ENCODE peak calls at places on chromosome 7, in six cellular contexts. R is activated T-helper 1 cell treated with anti-CD3 and anti-CD28 coated beads, Interleukin-2, amount 50 U/mL, for 16 hours; I is cardiac muscle cell; A is NCI-H446; P is endothelial cell; M is T1000. U is an unnamed sample.

GRCh38 chr7:107441576-107442422 is 28.1 kb upstream of the GPR22 start:
- DNase-seq in R (no peak), I (no peak), A (no peak), P (no peak), M (no peak), U (no peak)

GRCh38 chr7:140643416-140643815 is 2.8 kb upstream of the DENND2A start:
- DNase-seq in R (no peak), I (no peak), A (no peak), P (no peak), M (no peak), U (no peak)

GRCh38 chr7:46871516-46871915 is 710.4 kb downstream of the TNS3 start:
- DNase-seq in R (no peak), I (no peak), A (no peak), P (no peak), M (no peak), U (no peak)

GRCh38 chr7:28419717-28420116 is 7.4 kb downstream of the CREB5 start:
- DNase-seq in R (no peak), I (no peak), A (no peak), P (no peak), M (no peak), U (no peak)

GRCh38 chr7:143889068-143889467 is 12.9 kb downstream of the TCAF1 start:
- DNase-seq in R (no peak), I (no peak), A (no peak), P (no peak), M (no peak), U (no peak)

GRCh38 chr7:155800301-155800700 is 12.0 kb downstream of the SHH start:
- DNase-seq in R (no peak), I (no peak), A (no peak), P (no peak), M (no peak), U (no peak)

GRCh38 chr7:13800694-13801448 is 188.6 kb downstream of the ETV1 start:
- DNase-seq in R (no peak), I (no peak), A (peak; percentile 25), P (no peak), M (peak; percentile 9), U (no peak)

GRCh38 chr7:144529269-144529926 is 125.9 kb upstream of the NOBOX start:
- DNase-seq in R (no peak), I (no peak), A (no peak), P (no peak), M (no peak), U (no peak)

GRCh38 chr7:409344-410281 is 110.0 kb downstream of the PDGFA start:
- DNase-seq in R (no peak), I (no peak), A (no peak), P (no peak), M (no peak), U (no peak)

GRCh38 chr7:102991540-102992214 is 78.9 kb downstream of the LRRC17 start:
- DNase-seq in R (no peak), I (no peak), A (peak; percentile 45), P (no peak), M (peak; percentile 45), U (no peak)

GRCh38 chr7:83614112-83614511 is 34.8 kb downstream of the SEMA3E start:
- DNase-seq in R (no peak), I (peak; percentile 21), A (no peak), P (no peak), M (no peak), U (no peak)

GRCh38 chr7:39172137-39172536 is 194.4 kb downstream of the POU6F2 start:
- DNase-seq in R (no peak), I (no peak), A (no peak), P (no peak), M (no peak), U (no peak)

GRCh38 chr7:7761340-7761973 is 43.0 kb upstream of the RPA3 start:
- DNase-seq in R (no peak), I (no peak), A (peak; percentile 48), P (no peak), M (no peak), U (peak; percentile 59)

GRCh38 chr7:86995814-86996213 is 63.6 kb downstream of the ELAPOR2 start:
- DNase-seq in R (no peak), I (no peak), A (no peak), P (no peak), M (no peak), U (no peak)

GRCh38 chr7:127189885-127190284 is 62.9 kb downstream of the GRM8 start:
- DNase-seq in R (no peak), I (peak; percentile 60), A (no peak), P (no peak), M (no peak), U (no peak)

GRCh38 chr7:84900215-84900614 is 286.6 kb downstream of the SEMA3D start:
- DNase-seq in R (no peak), I (no peak), A (no peak), P (no peak), M (no peak), U (no peak)

GRCh38 chr7:6446977-6447588 is 671 bp downstream of the DAGLB start:
- DNase-seq in R (no peak), I (peak; percentile 62), A (peak; percentile 26), P (peak; percentile 31), M (peak; percentile 62), U (peak; percentile 69)

GRCh38 chr7:95715274-95715673 is 57.1 kb upstream of the DYNC1I1 start:
- DNase-seq in R (no peak), I (no peak), A (no peak), P (no peak), M (no peak), U (no peak)

GRCh38 chr7:29189743-29190201 is 4.8 kb upstream of the CHN2 start:
- DNase-seq in R (peak; percentile 29), I (peak; percentile 67), A (peak; percentile 1), P (peak; percentile 73), M (no peak), U (peak; percentile 52)

GRCh38 chr7:19009241-19009935 is 108.0 kb downstream of the TWIST1 start:
- DNase-seq in R (no peak), I (no peak), A (no peak), P (no peak), M (no peak), U (no peak)